ENCODE peak calls at places on chromosome X, in ten cellular contexts. G is fibroblast of lung; B is colonic mucosa; T is stimulated activated CD4-positive, alpha-beta T cell treated with anti-CD3 and anti-CD28 coated beads, Interleukin-4, amount 100 ng/mL, for 24 hours; F is right atrium auricular region; X is endothelial cell; U is BJ; I is NCI-H345; R is GM23248; H is activated CD4-positive, alpha-beta T cell treated with anti-CD3 and anti-CD28 coated beads, Interleukin-2, amount 10 ng/mL, durations not matched to agents 7 days and 5 days. V is an unnamed sample.

GRCh38 chrX:47091149-47091775 is 13.0 kb downstream of the RGN start:
- DNase-seq in G (peak; percentile 42), B (no peak), T (no peak), F (no peak), X (no peak), U (no peak), I (peak; percentile 6), R (no peak), H (no peak), V (no peak)

GRCh38 chrX:130625381-130625780 is 223.6 kb downstream of the RBMX2 start:
- DNase-seq in G (peak; percentile 61), B (no peak), T (no peak), F (no peak), X (no peak), U (no peak), I (no peak), R (no peak), H (no peak), V (no peak)

GRCh38 chrX:78037881-78038280 is 66.2 kb upstream of the PGK1 start:
- DNase-seq in G (no peak), B (no peak), T (no peak), F (no peak), X (no peak), U (no peak), I (no peak), R (no peak), H (no peak), V (no peak)

GRCh38 chrX:120781416-120781815 is 94.2 kb downstream of the CT47B1 start:
- DNase-seq in G (peak; percentile 63), B (no peak), T (no peak), F (no peak), X (no peak), U (no peak), I (no peak), R (peak; percentile 39), H (no peak), V (no peak)

GRCh38 chrX:46130246-46130645 is 415.0 kb downstream of the ZNF674 start:
- DNase-seq in G (no peak), B (no peak), T (no peak), F (no peak), X (no peak), U (no peak), I (no peak), R (no peak), H (no peak), V (peak; percentile 2)

GRCh38 chrX:112840382-112841113 is at the start of gene AMOT:
- DNase-seq in G (peak; percentile 75), B (peak; percentile 84), T (peak; percentile 58), F (peak; percentile 61), X (peak; percentile 73), U (no peak), I (peak; percentile 91), R (peak; percentile 68), H (peak; percentile 52), V (peak; percentile 64)

GRCh38 chrX:100353326-100353725 is 56.7 kb downstream of the PCDH19 start:
- DNase-seq in G (no peak), B (no peak), T (no peak), F (no peak), X (no peak), U (no peak), I (no peak), R (no peak), H (no peak), V (no peak)

GRCh38 chrX:18920079-18920478 is 63.8 kb downstream of the PHKA2 start:
- DNase-seq in G (no peak), B (no peak), T (no peak), F (no peak), X (no peak), U (no peak), I (no peak), R (no peak), H (no peak), V (no peak)

GRCh38 chrX:134622813-134623185 is 35.5 kb downstream of the PLAC1 start:
- DNase-seq in G (peak; percentile 67), B (no peak), T (no peak), F (no peak), X (no peak), U (no peak), I (no peak), R (peak; percentile 15), H (no peak), V (no peak)

GRCh38 chrX:40877869-40878268 is 142.5 kb upstream of the MED14 start:
- DNase-seq in G (peak; percentile 15), B (no peak), T (peak; percentile 15), F (no peak), X (no peak), U (no peak), I (no peak), R (peak; percentile 33), H (peak; percentile 35), V (no peak)

GRCh38 chrX:12824944-12825343 is 33.7 kb downstream of the PRPS2 start:
- DNase-seq in G (no peak), B (no peak), T (no peak), F (no peak), X (no peak), U (no peak), I (no peak), R (no peak), H (no peak), V (no peak)

GRCh38 chrX:48520976-48521352 is 644 bp upstream of the EBP start:
- DNase-seq in G (no peak), B (no peak), T (no peak), F (no peak), X (no peak), U (no peak), I (peak; percentile 32), R (no peak), H (no peak), V (no peak)

GRCh38 chrX:118325453-118325852 is 20.5 kb upstream of the WDR44 start:
- DNase-seq in G (no peak), B (no peak), T (no peak), F (no peak), X (no peak), U (no peak), I (no peak), R (peak; percentile 21), H (no peak), V (no peak)

GRCh38 chrX:3026074-3026588 is 15.1 kb upstream of the ARSF start:
- DNase-seq in G (no peak), B (no peak), T (no peak), F (no peak), X (no peak), U (no peak), I (no peak), R (no peak), H (no peak), V (peak; percentile 7)

GRCh38 chrX:108097380-108097779 is 5.8 kb downstream of the ATG4A start:
- DNase-seq in G (peak; percentile 15), B (no peak), T (no peak), F (no peak), X (no peak), U (no peak), I (no peak), R (peak; percentile 43), H (no peak), V (no peak)

GRCh38 chrX:295136-295535 is 14.0 kb downstream of the PLCXD1 start:
- DNase-seq in G (no peak), B (no peak), T (no peak), F (no peak), X (no peak), U (no peak), I (no peak), R (no peak), H (peak; percentile 5), V (no peak)

GRCh38 chrX:113512700-113513395 is 672.2 kb upstream of the AMOT start:
- DNase-seq in G (peak; percentile 81), B (no peak), T (no peak), F (no peak), X (no peak), U (no peak), I (no peak), R (peak; percentile 61), H (no peak), V (no peak)

GRCh38 chrX:140503230-140503585 is 1.7 kb downstream of the SOX3 start:
- DNase-seq in G (no peak), B (no peak), T (no peak), F (no peak), X (no peak), U (no peak), I (no peak), R (no peak), H (no peak), V (no peak)

GRCh38 chrX:55187281-55187680 is 32.9 kb upstream of the PAGE5 start:
- DNase-seq in G (no peak), B (no peak), T (no peak), F (no peak), X (no peak), U (no peak), I (no peak), R (peak; percentile 7), H (no peak), V (no peak)

GRCh38 chrX:115642895-115643530 is 82.0 kb downstream of the PLS3 start:
- DNase-seq in G (peak; percentile 44), B (peak; percentile 52), T (peak; percentile 12), F (no peak), X (peak; percentile 21), U (peak; percentile 39), I (peak; percentile 39), R (peak; percentile 48), H (peak; percentile 26), V (peak; percentile 14)

GRCh38 chrX:111041018-111041462 is 55.0 kb upstream of the PAK3 start:
- DNase-seq in G (peak; percentile 97), B (no peak), T (peak; percentile 3), F (no peak), X (no peak), U (peak; percentile 5), I (no peak), R (peak; percentile 43), H (no peak), V (no peak)

GRCh38 chrX:153651540-153652079 is 4.6 kb downstream of the DUSP9 start:
- DNase-seq in G (no peak), B (no peak), T (no peak), F (no peak), X (no peak), U (no peak), I (no peak), R (peak; percentile 28), H (no peak), V (no peak)

GRCh38 chrX:50054147-50054546 is 131.8 kb downstream of the CLCN5 start:
- DNase-seq in G (no peak), B (no peak), T (no peak), F (no peak), X (no peak), U (no peak), I (no peak), R (no peak), H (no peak), V (no peak)

GRCh38 chrX:148466292-148466691 is 34.1 kb upstream of the AFF2 start:
- DNase-seq in G (peak; percentile 17), B (no peak), T (no peak), F (no peak), X (no peak), U (no peak), I (no peak), R (no peak), H (no peak), V (no peak)

GRCh38 chrX:19487520-19488200 is 27.6 kb downstream of the MAP3K15 start:
- DNase-seq in G (no peak), B (peak; percentile 41), T (no peak), F (no peak), X (no peak), U (no peak), I (no peak), R (no peak), H (no peak), V (no peak)

GRCh38 chrX:140672840-140673731 is 36.5 kb upstream of the LINC00632 start:
- DNase-seq in G (no peak), B (no peak), T (no peak), F (no peak), X (no peak), U (no peak), I (no peak), R (no peak), H (no peak), V (peak; percentile 84)

GRCh38 chrX:19670854-19671620 is 155.7 kb upstream of the MAP3K15 start:
- DNase-seq in G (peak; percentile 84), B (peak; percentile 67), T (no peak), F (peak; percentile 60), X (no peak), U (no peak), I (no peak), R (peak; percentile 85), H (no peak), V (no peak)

GRCh38 chrX:47828984-47829383 is 7.7 kb upstream of the ZNF81 start:
- DNase-seq in G (no peak), B (no peak), T (no peak), F (no peak), X (no peak), U (no peak), I (no peak), R (no peak), H (no peak), V (no peak)